ENCODE peak calls at places on chromosomes 4 and X, in four cellular contexts. One of them, this sample, is unnamed.

GRCh38 chr4:8580321-8581093 is at the start of gene GPR78:
- DNase-seq in iris pigment epithelial cell: peak; percentile 50
- DNase-seq in glomerular endothelial cell: peak; percentile 3
- DNase-seq in activated T-helper 9 cell treated with anti-CD3 and anti-CD28 coated beads, Interleukin-2, amount 50 U/mL, for 16 hours: no peak
- DNase-seq in this sample: peak; percentile 68

GRCh38 chrX:34288782-34289181 is 156.7 kb upstream of the FAM47A start:
- DNase-seq in iris pigment epithelial cell: no peak
- DNase-seq in activated T-helper 9 cell treated with anti-CD3 and anti-CD28 coated beads, Interleukin-2, amount 50 U/mL, for 16 hours: no peak
- DNase-seq in glomerular endothelial cell: no peak
- DNase-seq in this sample: no peak

GRCh38 chrX:134898450-134898849 is 92.3 kb upstream of the SMIM10 start:
- DNase-seq in iris pigment epithelial cell: peak; percentile 55
- DNase-seq in activated T-helper 9 cell treated with anti-CD3 and anti-CD28 coated beads, Interleukin-2, amount 50 U/mL, for 16 hours: no peak
- DNase-seq in glomerular endothelial cell: no peak
- DNase-seq in this sample: peak; percentile 64

GRCh38 chrX:45134303-45134702 is 66.4 kb downstream of the DIPK2B start:
- DNase-seq in activated T-helper 9 cell treated with anti-CD3 and anti-CD28 coated beads, Interleukin-2, amount 50 U/mL, for 16 hours: no peak
- DNase-seq in iris pigment epithelial cell: no peak
- DNase-seq in glomerular endothelial cell: no peak
- DNase-seq in this sample: no peak

GRCh38 chr4:8468746-8469535 is 28.4 kb downstream of the TRMT44 start:
- DNase-seq in activated T-helper 9 cell treated with anti-CD3 and anti-CD28 coated beads, Interleukin-2, amount 50 U/mL, for 16 hours: peak; percentile 29
- DNase-seq in iris pigment epithelial cell: peak; percentile 56
- DNase-seq in glomerular endothelial cell: no peak
- DNase-seq in this sample: peak; percentile 74

GRCh38 chr4:104549736-104550135 is 55.0 kb upstream of the CXXC4 start:
- DNase-seq in activated T-helper 9 cell treated with anti-CD3 and anti-CD28 coated beads, Interleukin-2, amount 50 U/mL, for 16 hours: no peak
- DNase-seq in glomerular endothelial cell: no peak
- DNase-seq in iris pigment epithelial cell: no peak
- DNase-seq in this sample: no peak

GRCh38 chrX:113001836-113002235 is 161.2 kb upstream of the AMOT start:
- DNase-seq in activated T-helper 9 cell treated with anti-CD3 and anti-CD28 coated beads, Interleukin-2, amount 50 U/mL, for 16 hours: no peak
- DNase-seq in glomerular endothelial cell: no peak
- DNase-seq in iris pigment epithelial cell: no peak
- DNase-seq in this sample: no peak

GRCh38 chr4:87975466-87975865 is at the start of gene SPP1:
- DNase-seq in iris pigment epithelial cell: peak; percentile 16
- DNase-seq in activated T-helper 9 cell treated with anti-CD3 and anti-CD28 coated beads, Interleukin-2, amount 50 U/mL, for 16 hours: no peak
- DNase-seq in glomerular endothelial cell: no peak
- DNase-seq in this sample: no peak

GRCh38 chrX:119218198-119218597 is 17.9 kb upstream of the PGRMC1 start:
- DNase-seq in glomerular endothelial cell: no peak
- DNase-seq in activated T-helper 9 cell treated with anti-CD3 and anti-CD28 coated beads, Interleukin-2, amount 50 U/mL, for 16 hours: no peak
- DNase-seq in iris pigment epithelial cell: no peak
- DNase-seq in this sample: no peak

GRCh38 chr4:2648159-2648814 is 107.8 kb downstream of the TNIP2 start:
- DNase-seq in iris pigment epithelial cell: no peak
- DNase-seq in glomerular endothelial cell: no peak
- DNase-seq in activated T-helper 9 cell treated with anti-CD3 and anti-CD28 coated beads, Interleukin-2, amount 50 U/mL, for 16 hours: no peak
- DNase-seq in this sample: no peak

GRCh38 chr4:180418819-180419531 is 1824.2 kb upstream of the TENM3 start:
- DNase-seq in iris pigment epithelial cell: no peak
- DNase-seq in activated T-helper 9 cell treated with anti-CD3 and anti-CD28 coated beads, Interleukin-2, amount 50 U/mL, for 16 hours: no peak
- DNase-seq in glomerular endothelial cell: no peak
- DNase-seq in this sample: no peak

GRCh38 chrX:154417157-154417556 is 5.8 kb downstream of the TAFAZZIN start:
- DNase-seq in glomerular endothelial cell: no peak
- DNase-seq in activated T-helper 9 cell treated with anti-CD3 and anti-CD28 coated beads, Interleukin-2, amount 50 U/mL, for 16 hours: no peak
- DNase-seq in iris pigment epithelial cell: no peak
- DNase-seq in this sample: no peak

GRCh38 chr4:5366421-5366820 is 315.1 kb downstream of the STK32B start:
- DNase-seq in iris pigment epithelial cell: peak; percentile 22
- DNase-seq in activated T-helper 9 cell treated with anti-CD3 and anti-CD28 coated beads, Interleukin-2, amount 50 U/mL, for 16 hours: no peak
- DNase-seq in glomerular endothelial cell: no peak
- DNase-seq in this sample: peak; percentile 14

GRCh38 chrX:9396930-9397329 is 67.9 kb upstream of the TBL1X start:
- DNase-seq in iris pigment epithelial cell: peak; percentile 25
- DNase-seq in activated T-helper 9 cell treated with anti-CD3 and anti-CD28 coated beads, Interleukin-2, amount 50 U/mL, for 16 hours: no peak
- DNase-seq in glomerular endothelial cell: no peak
- DNase-seq in this sample: peak; percentile 28

GRCh38 chr4:72846280-72847111 is 223.0 kb downstream of the COX18 start:
- DNase-seq in glomerular endothelial cell: no peak
- DNase-seq in iris pigment epithelial cell: peak; percentile 60
- DNase-seq in activated T-helper 9 cell treated with anti-CD3 and anti-CD28 coated beads, Interleukin-2, amount 50 U/mL, for 16 hours: no peak
- DNase-seq in this sample: peak; percentile 22

GRCh38 chr4:4395849-4396627 is 9.1 kb downstream of the NSG1 start:
- DNase-seq in activated T-helper 9 cell treated with anti-CD3 and anti-CD28 coated beads, Interleukin-2, amount 50 U/mL, for 16 hours: no peak
- DNase-seq in iris pigment epithelial cell: peak; percentile 19
- DNase-seq in glomerular endothelial cell: no peak
- DNase-seq in this sample: peak; percentile 67

GRCh38 chrX:154374361-154375155 is at the start of gene FLNA:
- DNase-seq in activated T-helper 9 cell treated with anti-CD3 and anti-CD28 coated beads, Interleukin-2, amount 50 U/mL, for 16 hours: no peak
- DNase-seq in iris pigment epithelial cell: no peak
- DNase-seq in glomerular endothelial cell: no peak
- DNase-seq in this sample: no peak

GRCh38 chrX:153649915-153650782 is 3.1 kb downstream of the DUSP9 start:
- DNase-seq in glomerular endothelial cell: no peak
- DNase-seq in activated T-helper 9 cell treated with anti-CD3 and anti-CD28 coated beads, Interleukin-2, amount 50 U/mL, for 16 hours: no peak
- DNase-seq in iris pigment epithelial cell: no peak
- DNase-seq in this sample: no peak

GRCh38 chr4:154958621-154959358 is 177.7 kb downstream of the RBM46 start:
- DNase-seq in activated T-helper 9 cell treated with anti-CD3 and anti-CD28 coated beads, Interleukin-2, amount 50 U/mL, for 16 hours: no peak
- DNase-seq in iris pigment epithelial cell: peak; percentile 3
- DNase-seq in glomerular endothelial cell: no peak
- DNase-seq in this sample: no peak